ENCODE peak calls at places on chromosomes 5 and 9, in eight cellular contexts. H is H54; G is fibroblast of pulmonary artery; F is stimulated activated CD4-positive, alpha-beta T cell treated with anti-CD3 and anti-CD28 coated beads, Interleukin-2, amount 100 ng/mL, for 48 hours; Q is NCI-H1417; L is cardiac muscle cell; C is neural progenitor cell; U is neuronal stem cell. Z is an unnamed sample.

GRCh38 chr9:121445986-121446385 is 53.7 kb downstream of the GGTA1 start:
- DNase-seq in F (no peak), Q (peak), C (no peak), G (no peak), L (no peak), U (no peak), H (no peak), Z (no peak)

GRCh38 chr5:150503386-150503785 is 4.5 kb upstream of the NDST1 start:
- DNase-seq in L (no peak), F (no peak), U (no peak), Q (no peak), C (no peak), G (no peak), H (no peak), Z (no peak)

GRCh38 chr9:101469026-101469425 is 33.5 kb upstream of the ALDOB start:
- DNase-seq in Q (no peak), L (no peak), F (no peak), C (no peak), H (no peak), U (no peak), G (no peak), Z (no peak)

GRCh38 chr5:23704176-23704855 is 196.9 kb downstream of the PRDM9 start:
- DNase-seq in F (no peak), H (no peak), U (no peak), L (no peak), Q (peak), G (peak), C (no peak), Z (no peak)

GRCh38 chr9:129944501-129945116 is 98.4 kb downstream of the FNBP1 start:
- DNase-seq in H (no peak), U (no peak), F (peak), G (no peak), L (no peak), C (no peak), Q (no peak), Z (no peak)

GRCh38 chr5:87243161-87243877 is 24.4 kb upstream of the RASA1 start:
- DNase-seq in H (peak), F (no peak), C (no peak), L (peak), U (no peak), G (peak), Q (no peak), Z (no peak)

GRCh38 chr9:70884276-70884675 is 237.1 kb downstream of the TRPM3 start:
- DNase-seq in U (no peak), F (no peak), C (peak), L (no peak), H (no peak), G (no peak), Q (no peak), Z (no peak)

GRCh38 chr5:176743136-176743827 is 67.1 kb upstream of the UNC5A start:
- DNase-seq in H (no peak), F (no peak), U (no peak), G (no peak), C (peak), Q (peak), L (no peak), Z (peak)

GRCh38 chr5:139019880-139020279 is 144.7 kb upstream of the LRRTM2 start:
- DNase-seq in G (peak), Q (no peak), U (no peak), C (no peak), H (no peak), L (peak), F (no peak), Z (no peak)

GRCh38 chr9:137134191-137134590 is 4.8 kb upstream of the GRIN1 start:
- DNase-seq in C (no peak), Q (no peak), H (no peak), G (no peak), U (no peak), L (no peak), F (no peak), Z (no peak)

GRCh38 chr9:92846662-92847145 is 31.1 kb downstream of the ZNF484 start:
- DNase-seq in G (peak), Q (no peak), F (no peak), C (no peak), U (no peak), L (no peak), H (no peak), Z (no peak)

GRCh38 chr9:78243130-78243529 is 7.3 kb downstream of the CEP78 start:
- DNase-seq in L (no peak), G (no peak), F (no peak), U (no peak), H (no peak), C (no peak), Q (no peak), Z (no peak)

GRCh38 chr9:131273146-131273545 is 3.2 kb downstream of the FAM78A start:
- DNase-seq in H (no peak), Q (no peak), G (no peak), U (no peak), F (no peak), L (no peak), C (no peak), Z (peak)

GRCh38 chr5:128081111-128081865 is 2.3 kb upstream of the SLC12A2 start:
- DNase-seq in Q (peak), G (peak), U (no peak), F (no peak), H (no peak), L (peak), C (peak), Z (no peak)

GRCh38 chr5:76819851-76820280 is 1.0 kb downstream of the F2RL1 start:
- DNase-seq in C (peak), L (no peak), Q (no peak), H (no peak), U (no peak), G (no peak), F (no peak), Z (no peak)